ENCODE peak calls at places on chromosomes 7 and 10, in five cellular contexts. One of them, this sample, is unnamed.
A peak's percentile ranks its signal among the peaks of the same experiment; 100 is the strongest.

GRCh38 chr7:105673367-105674188 is 92.3 kb upstream of the EFCAB10 start:
- DNase-seq in PC-3: peak; percentile 33
- DNase-seq in hepatocyte: no peak
- DNase-seq in AG09309: no peak
- DNase-seq in dorsolateral prefrontal cortex: no peak
- DNase-seq in this sample: no peak

GRCh38 chr10:133388973-133389818 is 4.8 kb upstream of the MTG1 start:
- DNase-seq in PC-3: no peak
- DNase-seq in hepatocyte: no peak
- DNase-seq in AG09309: no peak
- DNase-seq in dorsolateral prefrontal cortex: no peak
- DNase-seq in this sample: no peak

GRCh38 chr10:122417667-122418066 is 36.8 kb upstream of the ARMS2 start:
- DNase-seq in PC-3: no peak
- DNase-seq in hepatocyte: no peak
- DNase-seq in AG09309: peak; percentile 11
- DNase-seq in dorsolateral prefrontal cortex: no peak
- DNase-seq in this sample: no peak

GRCh38 chr7:23710000-23710399 is at the start of gene STK31:
- DNase-seq in PC-3: no peak
- DNase-seq in hepatocyte: no peak
- DNase-seq in AG09309: no peak
- DNase-seq in dorsolateral prefrontal cortex: no peak
- DNase-seq in this sample: no peak

GRCh38 chr7:143259765-143260164 is 3.5 kb upstream of the GSTK1 start:
- DNase-seq in PC-3: peak; percentile 70
- DNase-seq in hepatocyte: peak; percentile 47
- DNase-seq in AG09309: no peak
- DNase-seq in dorsolateral prefrontal cortex: no peak
- DNase-seq in this sample: no peak

GRCh38 chr7:32036557-32036956 is 33.6 kb downstream of the PDE1C start:
- DNase-seq in PC-3: peak; percentile 77
- DNase-seq in hepatocyte: no peak
- DNase-seq in AG09309: no peak
- DNase-seq in dorsolateral prefrontal cortex: no peak
- DNase-seq in this sample: no peak

GRCh38 chr10:70592746-70593512 is 9.6 kb downstream of the PRF1 start:
- DNase-seq in PC-3: no peak
- DNase-seq in hepatocyte: no peak
- DNase-seq in AG09309: no peak
- DNase-seq in dorsolateral prefrontal cortex: no peak
- DNase-seq in this sample: no peak

GRCh38 chr10:49619613-49620012 is 5.8 kb downstream of the CHAT start:
- DNase-seq in PC-3: no peak
- DNase-seq in hepatocyte: no peak
- DNase-seq in AG09309: no peak
- DNase-seq in dorsolateral prefrontal cortex: no peak
- DNase-seq in this sample: no peak

GRCh38 chr10:91907914-91908357 is 1.4 kb downstream of the FGFBP3 start:
- DNase-seq in PC-3: no peak
- DNase-seq in hepatocyte: peak; percentile 35
- DNase-seq in AG09309: no peak
- DNase-seq in dorsolateral prefrontal cortex: no peak
- DNase-seq in this sample: no peak

GRCh38 chr7:159237022-159237421 is 92.4 kb upstream of the VIPR2 start:
- DNase-seq in PC-3: no peak
- DNase-seq in hepatocyte: no peak
- DNase-seq in AG09309: no peak
- DNase-seq in dorsolateral prefrontal cortex: no peak
- DNase-seq in this sample: no peak

GRCh38 chr7:156156734-156157408 is 344.6 kb upstream of the SHH start:
- DNase-seq in PC-3: peak; percentile 70
- DNase-seq in hepatocyte: peak; percentile 61
- DNase-seq in AG09309: no peak
- DNase-seq in dorsolateral prefrontal cortex: no peak
- DNase-seq in this sample: peak; percentile 52

GRCh38 chr10:129759214-129760002 is 204.7 kb downstream of the EBF3 start:
- DNase-seq in PC-3: no peak
- DNase-seq in hepatocyte: no peak
- DNase-seq in AG09309: no peak
- DNase-seq in dorsolateral prefrontal cortex: no peak
- DNase-seq in this sample: no peak

GRCh38 chr10:91665842-91666241 is 33.0 kb upstream of the PPP1R3C start:
- DNase-seq in PC-3: no peak
- DNase-seq in hepatocyte: no peak
- DNase-seq in AG09309: no peak
- DNase-seq in dorsolateral prefrontal cortex: no peak
- DNase-seq in this sample: no peak

GRCh38 chr7:152882576-152883310 is 123.2 kb downstream of the ACTR3B start:
- DNase-seq in PC-3: no peak
- DNase-seq in hepatocyte: no peak
- DNase-seq in AG09309: no peak
- DNase-seq in dorsolateral prefrontal cortex: no peak
- DNase-seq in this sample: no peak

GRCh38 chr7:88866265-88866863 is 70.8 kb upstream of the TEX47 start:
- DNase-seq in PC-3: no peak
- DNase-seq in hepatocyte: no peak
- DNase-seq in AG09309: no peak
- DNase-seq in dorsolateral prefrontal cortex: no peak
- DNase-seq in this sample: no peak

GRCh38 chr10:58137813-58138212 is 129.9 kb downstream of the IPMK start:
- DNase-seq in PC-3: no peak
- DNase-seq in hepatocyte: no peak
- DNase-seq in AG09309: no peak
- DNase-seq in dorsolateral prefrontal cortex: no peak
- DNase-seq in this sample: no peak

GRCh38 chr7:24851791-24852190 is 94.5 kb upstream of the GSDME start:
- DNase-seq in PC-3: peak; percentile 56
- DNase-seq in hepatocyte: no peak
- DNase-seq in AG09309: no peak
- DNase-seq in dorsolateral prefrontal cortex: no peak
- DNase-seq in this sample: no peak

GRCh38 chr10:124296121-124296812 is 122.5 kb downstream of the OAT start:
- DNase-seq in PC-3: no peak
- DNase-seq in hepatocyte: peak; percentile 37
- DNase-seq in AG09309: peak; percentile 50
- DNase-seq in dorsolateral prefrontal cortex: peak; percentile 56
- DNase-seq in this sample: no peak

GRCh38 chr10:50506861-50507573 is 116.7 kb downstream of the SGMS1 start:
- DNase-seq in PC-3: no peak
- DNase-seq in hepatocyte: no peak
- DNase-seq in AG09309: no peak
- DNase-seq in dorsolateral prefrontal cortex: peak; percentile 58
- DNase-seq in this sample: no peak

GRCh38 chr10:118873080-118873737 is 118.4 kb upstream of the CACUL1 start:
- DNase-seq in PC-3: peak; percentile 52
- DNase-seq in hepatocyte: no peak
- DNase-seq in AG09309: no peak
- DNase-seq in dorsolateral prefrontal cortex: no peak
- DNase-seq in this sample: no peak

GRCh38 chr7:148058753-148059152 is 531.8 kb upstream of the C7orf33 start:
- DNase-seq in PC-3: no peak
- DNase-seq in hepatocyte: no peak
- DNase-seq in AG09309: no peak
- DNase-seq in dorsolateral prefrontal cortex: no peak
- DNase-seq in this sample: no peak

GRCh38 chr7:28623863-28624262 is 211.5 kb downstream of the CREB5 start:
- DNase-seq in PC-3: peak; percentile 48
- DNase-seq in hepatocyte: no peak
- DNase-seq in AG09309: no peak
- DNase-seq in dorsolateral prefrontal cortex: no peak
- DNase-seq in this sample: no peak
- TF ChIP-seq CTCF in PC-3: peak; percentile 75
- TF ChIP-seq CTCF in hepatocyte: peak; percentile 37
- TF ChIP-seq CTCF in AG09309: no peak
- TF ChIP-seq CTCF in dorsolateral prefrontal cortex: peak; percentile 19
- TF ChIP-seq CTCF in this sample: peak; percentile 49

GRCh38 chr7:149546331-149546730 is 48.7 kb upstream of the ZNF746 start:
- DNase-seq in PC-3: no peak
- DNase-seq in hepatocyte: no peak
- DNase-seq in AG09309: no peak
- DNase-seq in dorsolateral prefrontal cortex: no peak
- DNase-seq in this sample: no peak

GRCh38 chr7:149552778-149553177 is 55.2 kb upstream of the ZNF746 start:
- DNase-seq in PC-3: no peak
- DNase-seq in hepatocyte: no peak
- DNase-seq in AG09309: no peak
- DNase-seq in dorsolateral prefrontal cortex: no peak
- DNase-seq in this sample: no peak

GRCh38 chr7:149544028-149544427 is 46.4 kb upstream of the ZNF746 start:
- DNase-seq in PC-3: peak; percentile 39
- DNase-seq in hepatocyte: no peak
- DNase-seq in AG09309: no peak
- DNase-seq in dorsolateral prefrontal cortex: no peak
- DNase-seq in this sample: no peak

DNA sequence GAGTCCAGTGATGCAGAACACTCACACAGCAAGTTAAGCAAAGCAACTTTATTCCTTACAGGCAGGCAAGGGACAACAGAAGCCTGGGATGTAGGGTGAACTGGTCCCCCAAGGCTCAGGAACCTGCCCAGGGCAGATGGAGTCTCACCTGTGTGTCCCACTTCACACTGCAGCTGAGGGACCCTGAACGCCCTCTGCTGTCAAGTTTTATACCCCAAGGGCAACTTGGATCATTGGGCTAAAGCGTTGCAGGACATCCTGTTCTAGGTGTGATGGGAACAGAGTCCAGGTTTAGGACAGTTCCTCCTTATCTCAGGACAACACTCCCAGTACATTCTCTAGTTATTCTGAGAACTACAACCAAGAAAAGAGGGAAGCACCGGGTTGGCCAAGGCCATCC is 49.5 kb upstream of the ZNF746 start:
- DNase-seq in PC-3: no peak
- DNase-seq in hepatocyte: no peak
- DNase-seq in AG09309: no peak
- DNase-seq in dorsolateral prefrontal cortex: no peak
- DNase-seq in this sample: no peak
- TF ChIP-seq CTCF in PC-3: no peak
- TF ChIP-seq CTCF in hepatocyte: no peak
- TF ChIP-seq CTCF in AG09309: no peak
- TF ChIP-seq CTCF in dorsolateral prefrontal cortex: no peak
- TF ChIP-seq CTCF in this sample: no peak

DNA sequence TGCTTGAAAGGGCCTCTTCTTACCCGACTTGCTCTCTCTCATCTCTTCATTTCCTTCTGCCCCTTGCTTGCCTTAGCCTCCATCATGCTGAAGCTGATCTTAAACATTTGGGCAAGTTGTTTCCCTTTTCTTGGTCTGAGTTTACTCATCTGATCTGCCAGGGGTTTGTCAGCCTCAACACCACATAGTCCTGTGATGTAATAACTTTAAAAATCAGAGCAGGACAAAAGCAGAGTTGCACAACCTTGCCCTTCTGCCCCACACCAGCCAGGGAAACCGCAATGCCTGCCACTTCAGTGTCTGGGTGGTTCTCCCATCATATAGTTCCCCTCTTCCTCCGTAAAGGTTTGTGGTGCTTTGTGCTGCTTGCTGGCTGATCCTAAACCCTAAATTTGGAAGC is 9.9 kb upstream of the LIPM start:
- DNase-seq in PC-3: peak; percentile 31
- DNase-seq in hepatocyte: peak; percentile 16
- DNase-seq in AG09309: peak; percentile 37
- DNase-seq in dorsolateral prefrontal cortex: no peak
- DNase-seq in this sample: no peak
- TF ChIP-seq CTCF in PC-3: no peak
- TF ChIP-seq CTCF in hepatocyte: no peak
- TF ChIP-seq CTCF in AG09309: no peak
- TF ChIP-seq CTCF in dorsolateral prefrontal cortex: no peak
- TF ChIP-seq CTCF in this sample: no peak

DNA sequence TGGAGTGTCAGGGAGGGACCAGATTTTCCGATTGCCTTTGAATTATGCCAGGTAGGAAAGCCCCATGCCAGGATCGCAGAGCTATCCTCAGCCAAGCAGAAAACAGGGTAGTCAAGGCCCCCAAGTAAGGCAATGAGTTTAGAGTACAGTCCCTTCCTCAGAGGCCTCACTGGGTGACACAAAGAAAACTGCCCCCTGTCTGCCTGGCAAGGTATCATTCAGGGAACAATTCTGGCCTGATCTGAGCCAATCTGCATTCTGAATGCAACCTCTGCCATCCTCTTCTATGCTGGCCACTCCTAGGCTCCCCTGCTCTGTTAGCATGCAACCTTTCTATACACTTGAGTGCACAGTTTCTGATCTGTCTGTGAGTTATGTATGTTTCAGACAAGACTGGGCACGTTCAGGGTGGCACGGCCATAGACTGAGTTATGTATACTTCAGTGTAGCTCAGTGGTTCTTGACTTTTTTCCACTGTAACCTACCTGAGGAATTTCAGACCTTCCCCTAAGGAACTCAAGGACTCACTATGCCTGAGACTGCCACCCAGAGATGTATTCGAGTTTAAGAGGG is 336.8 kb downstream of the PLXNA4 start:
- DNase-seq in PC-3: no peak
- DNase-seq in hepatocyte: no peak
- DNase-seq in AG09309: no peak
- DNase-seq in dorsolateral prefrontal cortex: no peak
- DNase-seq in this sample: no peak
- TF ChIP-seq CTCF in PC-3: no peak
- TF ChIP-seq CTCF in hepatocyte: no peak
- TF ChIP-seq CTCF in AG09309: no peak
- TF ChIP-seq CTCF in dorsolateral prefrontal cortex: no peak
- TF ChIP-seq CTCF in this sample: no peak

GRCh38 chr10:85786401-85786899 is 580.1 kb downstream of the GRID1 start:
- DNase-seq in PC-3: no peak
- DNase-seq in hepatocyte: peak; percentile 62
- DNase-seq in AG09309: no peak
- DNase-seq in dorsolateral prefrontal cortex: no peak
- DNase-seq in this sample: no peak
- TF ChIP-seq CTCF in PC-3: no peak
- TF ChIP-seq CTCF in hepatocyte: peak; percentile 38
- TF ChIP-seq CTCF in AG09309: no peak
- TF ChIP-seq CTCF in dorsolateral prefrontal cortex: peak; percentile 34
- TF ChIP-seq CTCF in this sample: peak; percentile 44

GRCh38 chr7:121451367-121452073 is 55.4 kb upstream of the FAM3C start:
- DNase-seq in PC-3: peak; percentile 36
- DNase-seq in hepatocyte: no peak
- DNase-seq in AG09309: no peak
- DNase-seq in dorsolateral prefrontal cortex: no peak
- DNase-seq in this sample: no peak
- TF ChIP-seq CTCF in PC-3: no peak
- TF ChIP-seq CTCF in hepatocyte: no peak
- TF ChIP-seq CTCF in AG09309: no peak
- TF ChIP-seq CTCF in dorsolateral prefrontal cortex: no peak
- TF ChIP-seq CTCF in this sample: no peak

GRCh38 chr7:45721949-45722598 is 147.9 kb downstream of the ADCY1 start:
- DNase-seq in PC-3: peak; percentile 8
- DNase-seq in hepatocyte: no peak
- DNase-seq in AG09309: no peak
- DNase-seq in dorsolateral prefrontal cortex: no peak
- DNase-seq in this sample: no peak
- TF ChIP-seq CTCF in PC-3: peak; percentile 32
- TF ChIP-seq CTCF in hepatocyte: no peak
- TF ChIP-seq CTCF in AG09309: no peak
- TF ChIP-seq CTCF in dorsolateral prefrontal cortex: no peak
- TF ChIP-seq CTCF in this sample: peak; percentile 31